ENCODE peak calls at places on chromosomes 2 and 18, in ten cellular contexts. X, J, S, Q, O, V, C, I, Z and W are unnamed samples.

GRCh38 chr18:28960146-28960545 is 783.2 kb upstream of the CDH2 start:
- DNase-seq in X (no peak), J (no peak), S (no peak), Q (no peak), O (no peak), V (no peak), C (no peak), I (no peak), Z (no peak), W (no peak)

GRCh38 chr2:147547425-147547824 is 297.4 kb upstream of the ACVR2A start:
- DNase-seq in X (no peak), J (no peak), S (no peak), Q (no peak), O (no peak), V (no peak), C (no peak), I (no peak), Z (no peak), W (no peak)

GRCh38 chr2:38154395-38154794 is 78.4 kb upstream of the CYP1B1 start:
- DNase-seq in X (no peak), J (no peak), S (no peak), Q (no peak), O (no peak), V (no peak), C (no peak), I (no peak), Z (no peak), W (no peak)

GRCh38 chr2:175880-176800 is 87.7 kb downstream of the SH3YL1 start:
- DNase-seq in X (no peak), J (peak), S (no peak), Q (no peak), O (no peak), V (no peak), C (peak), I (no peak), Z (no peak), W (no peak)

GRCh38 chr2:127695491-127696472 is 5.5 kb upstream of the SFT2D3 start:
- DNase-seq in X (no peak), J (peak), S (no peak), Q (peak), O (no peak), V (peak), C (peak), I (no peak), Z (no peak), W (peak)

GRCh38 chr2:179622635-179623034 is 238.8 kb downstream of the ZNF385B start:
- DNase-seq in X (no peak), J (no peak), S (no peak), Q (no peak), O (no peak), V (no peak), C (no peak), I (no peak), Z (no peak), W (no peak)

GRCh38 chr2:42917374-42918017 is 125.1 kb upstream of the HAAO start:
- DNase-seq in X (no peak), J (peak), S (no peak), Q (peak), O (no peak), V (no peak), C (no peak), I (peak), Z (no peak), W (peak)

GRCh38 chr18:56517181-56517580 is 121.2 kb downstream of the TXNL1 start:
- DNase-seq in X (no peak), J (no peak), S (no peak), Q (no peak), O (no peak), V (no peak), C (no peak), I (no peak), Z (no peak), W (no peak)

GRCh38 chr2:70570041-70570661 is 16.5 kb upstream of the TGFA start:
- DNase-seq in X (no peak), J (no peak), S (no peak), Q (no peak), O (no peak), V (peak), C (no peak), I (no peak), Z (no peak), W (peak)

GRCh38 chr2:111710613-111711012 is 173.4 kb downstream of the ANAPC1 start:
- DNase-seq in X (no peak), J (no peak), S (no peak), Q (no peak), O (no peak), V (no peak), C (no peak), I (no peak), Z (no peak), W (no peak)

GRCh38 chr2:69082430-69082997 is 69.5 kb downstream of the ANTXR1 start:
- DNase-seq in X (no peak), J (peak), S (no peak), Q (peak), O (no peak), V (peak), C (peak), I (peak), Z (no peak), W (peak)

GRCh38 chr2:63763336-63764056 is 78.2 kb upstream of the UGP2 start:
- DNase-seq in X (no peak), J (no peak), S (no peak), Q (no peak), O (peak), V (no peak), C (no peak), I (no peak), Z (peak), W (no peak)

GRCh38 chr2:238159676-238160205 is 971 bp downstream of the ERFE start:
- DNase-seq in X (no peak), J (no peak), S (no peak), Q (no peak), O (no peak), V (no peak), C (peak), I (no peak), Z (peak), W (no peak)

GRCh38 chr2:232623768-232624553 is 9.4 kb upstream of the EFHD1 start:
- DNase-seq in X (no peak), J (no peak), S (no peak), Q (no peak), O (no peak), V (no peak), C (no peak), I (no peak), Z (no peak), W (no peak)

GRCh38 chr18:33578371-33579146 is 540 bp downstream of the ASXL3 start:
- DNase-seq in X (no peak), J (no peak), S (no peak), Q (peak), O (no peak), V (no peak), C (peak), I (peak), Z (peak), W (peak)

GRCh38 chr2:10614940-10615339 is 74.8 kb downstream of the NOL10 start:
- DNase-seq in X (no peak), J (no peak), S (no peak), Q (no peak), O (no peak), V (no peak), C (no peak), I (no peak), Z (no peak), W (no peak)

GRCh38 chr2:112480540-112481049 is 1.4 kb upstream of the TTL start:
- DNase-seq in X (no peak), J (no peak), S (peak), Q (no peak), O (no peak), V (peak), C (no peak), I (no peak), Z (no peak), W (peak)

GRCh38 chr18:78913830-78914585 is 65.6 kb upstream of the SALL3 start:
- DNase-seq in X (no peak), J (no peak), S (no peak), Q (no peak), O (no peak), V (no peak), C (no peak), I (peak), Z (no peak), W (no peak)

GRCh38 chr2:110842048-110842447 is 109.7 kb downstream of the ACOXL start:
- DNase-seq in X (no peak), J (no peak), S (no peak), Q (no peak), O (no peak), V (no peak), C (no peak), I (no peak), Z (no peak), W (no peak)

GRCh38 chr2:26184555-26185303 is 11.8 kb downstream of the GAREM2 start:
- DNase-seq in X (no peak), J (peak), S (peak), Q (peak), O (peak), V (peak), C (peak), I (peak), Z (peak), W (peak)

GRCh38 chr2:224038830-224039079 is 331 bp downstream of the SERPINE2 start:
- DNase-seq in X (no peak), J (no peak), S (no peak), Q (no peak), O (no peak), V (no peak), C (no peak), I (no peak), Z (no peak), W (no peak)

GRCh38 chr2:224039770-224040088 is 643 bp upstream of the SERPINE2 start:
- DNase-seq in X (no peak), J (no peak), S (no peak), Q (no peak), O (no peak), V (no peak), C (no peak), I (no peak), Z (no peak), W (no peak)

GRCh38 chr2:224040753-224041152 is 1.7 kb upstream of the SERPINE2 start:
- DNase-seq in X (no peak), J (no peak), S (no peak), Q (no peak), O (no peak), V (no peak), C (no peak), I (no peak), Z (no peak), W (no peak)

GRCh38 chr2:224038049-224038829 is 847 bp downstream of the SERPINE2 start:
- DNase-seq in X (no peak), J (no peak), S (no peak), Q (peak), O (no peak), V (peak), C (peak), I (peak), Z (peak), W (peak)

GRCh38 chr2:224039080-224039769 is at the start of gene SERPINE2:
- DNase-seq in X (no peak), J (peak), S (peak), Q (peak), O (no peak), V (peak), C (peak), I (peak), Z (peak), W (peak)
- TF ChIP-seq POLR2A in X (no peak), J (no peak), S (no peak), Q (peak), O (no peak), V (peak), C (no peak), I (no peak), Z (no peak), W (no peak)

DNA sequence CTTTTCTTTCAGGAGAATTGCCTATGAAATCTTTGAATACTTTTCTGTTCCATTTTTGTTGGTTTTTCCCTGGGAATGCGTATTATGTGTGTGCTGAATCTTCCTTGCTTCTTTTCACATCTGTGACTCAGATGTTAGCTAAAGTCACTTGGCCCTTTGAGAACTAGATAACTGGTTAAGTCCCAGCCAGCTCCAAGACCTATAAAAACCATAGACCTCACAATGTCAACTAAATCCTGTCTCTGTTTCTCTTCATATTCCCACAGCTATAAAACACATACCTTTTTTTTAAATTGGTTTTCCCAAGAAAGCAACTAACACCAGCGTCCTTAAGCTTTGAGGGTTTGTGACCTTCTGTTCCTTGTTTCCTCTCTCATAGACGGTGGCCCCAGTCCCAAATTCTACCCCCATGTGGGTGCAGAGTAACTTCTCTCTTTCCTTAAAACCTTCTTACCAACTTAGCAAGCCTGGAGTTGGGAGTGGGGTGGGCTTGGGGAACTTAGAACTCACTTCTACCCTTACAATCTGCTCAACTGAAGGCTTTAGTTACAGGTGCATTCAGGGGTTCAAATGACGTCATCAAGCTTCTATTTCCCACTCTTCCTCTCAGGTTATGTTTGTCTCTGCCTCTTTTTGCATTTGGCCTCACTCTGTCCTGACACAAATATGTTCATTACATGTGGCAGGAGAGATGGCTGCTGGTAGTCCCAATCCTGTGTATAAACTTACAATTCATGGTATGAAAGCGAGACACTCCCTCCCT is 58.1 kb upstream of the TGIF1 start:
- DNase-seq in X (no peak), J (no peak), S (no peak), Q (no peak), O (no peak), V (no peak), C (no peak), I (no peak), Z (no peak), W (no peak)
- TF ChIP-seq POLR2A in X (no peak), J (no peak), S (no peak), Q (no peak), O (no peak), V (no peak), C (no peak), I (no peak), Z (no peak), W (no peak)

DNA sequence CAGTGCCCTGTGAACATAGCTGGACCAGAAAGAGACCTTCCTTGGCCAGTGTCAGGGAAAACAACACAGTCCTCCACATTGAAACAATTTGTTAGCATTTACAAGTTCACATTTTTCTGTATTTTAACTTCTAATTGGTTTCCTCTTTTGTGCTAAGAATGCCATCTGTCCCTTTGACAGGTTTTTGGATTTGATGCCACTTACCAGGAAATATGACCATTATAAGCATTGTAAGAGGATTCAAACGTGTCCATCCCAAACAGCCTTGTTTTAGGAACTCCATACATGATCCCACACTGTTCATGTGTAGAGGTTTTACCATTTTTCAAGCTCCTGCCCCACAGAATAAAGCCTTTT is 8.9 kb upstream of the MYCN start:
- DNase-seq in X (no peak), J (no peak), S (no peak), Q (no peak), O (no peak), V (no peak), C (no peak), I (no peak), Z (no peak), W (no peak)
- TF ChIP-seq POLR2A in X (no peak), J (no peak), S (no peak), Q (no peak), O (no peak), V (no peak), C (no peak), I (no peak), Z (no peak), W (no peak)

GRCh38 chr18:54359233-54359632 is 1.5 kb downstream of the C18orf54 start:
- DNase-seq in X (no peak), J (no peak), S (no peak), Q (no peak), O (no peak), V (no peak), C (no peak), I (no peak), Z (no peak), W (no peak)

GRCh38 chr18:54357082-54357659 is 487 bp downstream of the STARD6 start:
- DNase-seq in X (no peak), J (no peak), S (no peak), Q (no peak), O (no peak), V (no peak), C (no peak), I (no peak), Z (no peak), W (no peak)

GRCh38 chr18:54358495-54358793 is 738 bp downstream of the C18orf54 start:
- DNase-seq in X (peak), J (no peak), S (no peak), Q (no peak), O (no peak), V (no peak), C (no peak), I (no peak), Z (no peak), W (no peak)

GRCh38 chr18:54360406-54360805 is 2.7 kb downstream of the C18orf54 start:
- DNase-seq in X (no peak), J (no peak), S (no peak), Q (no peak), O (no peak), V (no peak), C (no peak), I (no peak), Z (no peak), W (no peak)

GRCh38 chr18:54357660-54358494 is at the start of the genes C18orf54 and STARD6:
- DNase-seq in X (peak), J (peak), S (peak), Q (peak), O (peak), V (peak), C (peak), I (peak), Z (peak), W (peak)
- TF ChIP-seq POLR2A in X (no peak), J (no peak), S (peak), Q (no peak), O (peak), V (peak), C (no peak), I (no peak), Z (no peak), W (no peak)

GRCh38 chr18:3177902-3178687 is 41.7 kb downstream of the MYOM1 start:
- DNase-seq in X (no peak), J (peak), S (no peak), Q (no peak), O (peak), V (no peak), C (no peak), I (peak), Z (no peak), W (no peak)
- TF ChIP-seq POLR2A in X (no peak), J (no peak), S (no peak), Q (no peak), O (no peak), V (no peak), C (no peak), I (no peak), Z (peak), W (no peak)

DNA sequence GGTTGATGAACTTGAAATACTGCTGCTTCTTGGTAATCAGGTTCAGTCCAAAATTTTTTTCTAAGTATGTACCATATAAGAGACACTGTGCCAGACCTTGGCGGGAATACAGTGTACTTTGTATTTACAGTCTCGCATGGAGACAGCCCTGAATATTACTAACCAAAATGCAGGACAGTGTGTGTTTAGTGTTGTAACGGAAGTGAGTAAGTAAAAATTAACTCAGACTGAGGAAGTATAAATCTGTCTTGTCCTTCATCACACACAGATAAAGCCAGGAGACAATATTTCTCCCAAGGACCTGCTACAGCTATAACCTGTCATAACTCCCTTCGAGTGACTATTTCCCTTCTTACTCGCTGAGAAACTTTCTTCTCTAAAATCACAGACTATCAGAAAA is 76.9 kb downstream of the ACTR3 start:
- DNase-seq in X (no peak), J (no peak), S (no peak), Q (no peak), O (no peak), V (peak), C (no peak), I (no peak), Z (no peak), W (no peak)
- TF ChIP-seq POLR2A in X (no peak), J (no peak), S (no peak), Q (no peak), O (no peak), V (no peak), C (no peak), I (no peak), Z (no peak), W (no peak)

DNA sequence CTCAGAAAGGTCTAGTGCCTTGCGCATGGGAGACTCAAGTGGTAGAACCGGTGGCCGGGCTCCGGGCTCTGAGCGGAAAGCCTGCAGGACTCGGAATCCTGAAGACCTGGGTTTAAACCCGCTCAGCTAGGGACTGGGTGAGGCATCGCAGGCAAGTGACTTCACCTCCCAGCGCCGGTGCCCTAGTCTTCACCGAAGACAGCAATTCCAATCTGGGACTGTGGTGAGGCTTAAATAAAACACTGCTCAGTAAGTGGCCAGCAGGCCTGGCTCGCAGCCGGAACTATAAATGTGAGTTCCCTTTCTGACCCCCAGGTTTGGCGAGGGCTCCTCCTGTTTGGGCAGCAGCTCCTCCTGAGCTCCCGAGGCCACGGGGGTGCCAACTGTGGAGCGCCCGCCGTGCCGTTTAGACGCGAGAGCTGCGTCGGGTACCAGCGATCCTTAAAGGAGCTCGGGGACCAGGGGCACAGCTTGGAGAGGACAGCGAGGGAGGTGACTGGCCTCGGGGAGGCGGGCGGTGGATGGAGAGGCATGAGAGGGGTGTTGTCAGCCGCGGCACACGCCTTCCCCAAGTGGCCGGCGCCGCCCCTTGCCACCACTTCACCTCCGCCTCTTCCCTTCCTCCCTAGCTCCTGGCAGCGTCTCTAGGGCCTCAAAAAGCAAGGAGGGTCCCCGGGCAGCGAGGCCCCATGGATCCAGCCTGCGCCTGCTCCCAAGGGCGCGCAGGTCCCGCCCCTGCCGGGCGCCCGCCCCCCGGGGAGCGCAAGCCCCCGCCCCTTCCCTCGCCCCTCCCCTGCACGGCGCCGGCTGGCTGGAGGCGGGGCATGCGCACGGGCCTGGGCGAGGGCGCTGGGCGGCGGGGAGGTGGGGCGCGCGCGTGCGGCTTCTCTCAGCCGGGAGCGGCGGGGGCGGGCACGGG is 736 bp upstream of the MTCL1 start:
- DNase-seq in X (peak), J (peak), S (peak), Q (peak), O (peak), V (peak), C (peak), I (peak), Z (peak), W (peak)
- TF ChIP-seq POLR2A in X (peak), J (peak), S (peak), Q (peak), O (peak), V (peak), C (peak), I (no peak), Z (peak), W (peak)